ENCODE peak calls at places on chromosomes 12 and 14, in five cellular contexts. One of them, this sample, is unnamed.

GRCh38 chr12:6867407-6868210 is at the start of gene TPI1:
- DNase-seq in lower leg skin: no peak
- DNase-seq in epithelial cell of esophagus: peak
- DNase-seq in AG09309: no peak
- DNase-seq in foreskin fibroblast: peak
- DNase-seq in this sample: no peak

GRCh38 chr14:31897581-31898186 is 179.4 kb upstream of the ARHGAP5 start:
- DNase-seq in epithelial cell of esophagus: no peak
- DNase-seq in AG09309: no peak
- DNase-seq in lower leg skin: no peak
- DNase-seq in foreskin fibroblast: peak
- DNase-seq in this sample: no peak

GRCh38 chr12:89461649-89462612 is 62.7 kb downstream of the GALNT4 start:
- DNase-seq in lower leg skin: no peak
- DNase-seq in foreskin fibroblast: peak
- DNase-seq in epithelial cell of esophagus: peak
- DNase-seq in AG09309: peak
- DNase-seq in this sample: no peak

GRCh38 chr14:67436006-67436866 is 24.3 kb upstream of the PLEK2 start:
- DNase-seq in epithelial cell of esophagus: no peak
- DNase-seq in foreskin fibroblast: no peak
- DNase-seq in AG09309: no peak
- DNase-seq in lower leg skin: no peak
- DNase-seq in this sample: no peak

GRCh38 chr14:50542941-50543418 is 10.6 kb upstream of the MAP4K5 start:
- DNase-seq in lower leg skin: peak
- DNase-seq in epithelial cell of esophagus: peak
- DNase-seq in foreskin fibroblast: peak
- DNase-seq in AG09309: no peak
- DNase-seq in this sample: no peak

GRCh38 chr12:107906719-107907118 is 132.2 kb downstream of the ASCL4 start:
- DNase-seq in AG09309: no peak
- DNase-seq in lower leg skin: no peak
- DNase-seq in foreskin fibroblast: no peak
- DNase-seq in epithelial cell of esophagus: no peak
- DNase-seq in this sample: no peak

GRCh38 chr14:36856095-36856878 is 194.6 kb downstream of the PAX9 start:
- DNase-seq in lower leg skin: no peak
- DNase-seq in AG09309: no peak
- DNase-seq in epithelial cell of esophagus: peak
- DNase-seq in foreskin fibroblast: peak
- DNase-seq in this sample: no peak

GRCh38 chr14:76432967-76433752 is 57.2 kb downstream of the ESRRB start:
- DNase-seq in foreskin fibroblast: no peak
- DNase-seq in lower leg skin: no peak
- DNase-seq in AG09309: no peak
- DNase-seq in epithelial cell of esophagus: no peak
- DNase-seq in this sample: no peak

GRCh38 chr14:68401320-68401719 is 391.5 kb downstream of the ZFP36L1 start:
- DNase-seq in AG09309: no peak
- DNase-seq in epithelial cell of esophagus: peak
- DNase-seq in lower leg skin: no peak
- DNase-seq in foreskin fibroblast: no peak
- DNase-seq in this sample: peak

GRCh38 chr12:10075451-10075850 is 23.3 kb downstream of the CLEC1A start:
- DNase-seq in epithelial cell of esophagus: no peak
- DNase-seq in lower leg skin: no peak
- DNase-seq in foreskin fibroblast: no peak
- DNase-seq in AG09309: no peak
- DNase-seq in this sample: no peak

GRCh38 chr14:50668008-50668851 is at the start of gene SAV1:
- DNase-seq in foreskin fibroblast: peak
- DNase-seq in AG09309: peak
- DNase-seq in epithelial cell of esophagus: peak
- DNase-seq in lower leg skin: peak
- DNase-seq in this sample: peak

GRCh38 chr14:59482471-59483331 is 1.5 kb downstream of the L3HYPDH start:
- DNase-seq in lower leg skin: no peak
- DNase-seq in epithelial cell of esophagus: peak
- DNase-seq in foreskin fibroblast: peak
- DNase-seq in AG09309: peak
- DNase-seq in this sample: peak

GRCh38 chr12:78584695-78585094 is 279.9 kb upstream of the SYT1 start:
- DNase-seq in lower leg skin: no peak
- DNase-seq in foreskin fibroblast: peak
- DNase-seq in epithelial cell of esophagus: peak
- DNase-seq in AG09309: no peak
- DNase-seq in this sample: no peak

GRCh38 chr14:103803661-103804060 is 43.7 kb downstream of the PPP1R13B start:
- DNase-seq in foreskin fibroblast: peak
- DNase-seq in AG09309: peak
- DNase-seq in epithelial cell of esophagus: peak
- DNase-seq in lower leg skin: no peak
- DNase-seq in this sample: peak

GRCh38 chr14:74531467-74531866 is 37.9 kb downstream of the ISCA2 start:
- DNase-seq in foreskin fibroblast: peak
- DNase-seq in AG09309: no peak
- DNase-seq in lower leg skin: no peak
- DNase-seq in epithelial cell of esophagus: peak
- DNase-seq in this sample: no peak

GRCh38 chr14:58362798-58363412 is 32.8 kb upstream of the TOMM20L start:
- DNase-seq in lower leg skin: no peak
- DNase-seq in epithelial cell of esophagus: peak
- DNase-seq in AG09309: no peak
- DNase-seq in foreskin fibroblast: peak
- DNase-seq in this sample: no peak

GRCh38 chr14:95275507-95275906 is 44.2 kb downstream of the CLMN start:
- DNase-seq in epithelial cell of esophagus: no peak
- DNase-seq in AG09309: no peak
- DNase-seq in foreskin fibroblast: no peak
- DNase-seq in lower leg skin: no peak
- DNase-seq in this sample: no peak

GRCh38 chr14:30874120-30874998 is at the start of gene COCH:
- DNase-seq in foreskin fibroblast: peak
- DNase-seq in lower leg skin: no peak
- DNase-seq in AG09309: no peak
- DNase-seq in epithelial cell of esophagus: no peak
- DNase-seq in this sample: no peak

GRCh38 chr14:51258788-51259187 is 18.7 kb downstream of the TMX1 start:
- DNase-seq in foreskin fibroblast: no peak
- DNase-seq in lower leg skin: no peak
- DNase-seq in AG09309: no peak
- DNase-seq in epithelial cell of esophagus: no peak
- DNase-seq in this sample: no peak

GRCh38 chr14:36442824-36443241 is 77.2 kb downstream of the NKX2-1 start:
- DNase-seq in epithelial cell of esophagus: no peak
- DNase-seq in AG09309: no peak
- DNase-seq in foreskin fibroblast: no peak
- DNase-seq in lower leg skin: no peak
- DNase-seq in this sample: no peak

GRCh38 chr12:53094394-53094787 is 3.1 kb upstream of the IGFBP6 start:
- DNase-seq in epithelial cell of esophagus: no peak
- DNase-seq in lower leg skin: no peak
- DNase-seq in AG09309: no peak
- DNase-seq in foreskin fibroblast: no peak
- DNase-seq in this sample: no peak

GRCh38 chr12:128069359-128069997 is 197.5 kb upstream of the TMEM132C start:
- DNase-seq in AG09309: peak
- DNase-seq in lower leg skin: no peak
- DNase-seq in epithelial cell of esophagus: peak
- DNase-seq in foreskin fibroblast: peak
- DNase-seq in this sample: peak

GRCh38 chr12:16110596-16110995 is 166.9 kb downstream of the SLC15A5 start:
- DNase-seq in AG09309: no peak
- DNase-seq in lower leg skin: no peak
- DNase-seq in epithelial cell of esophagus: no peak
- DNase-seq in foreskin fibroblast: no peak
- DNase-seq in this sample: no peak

GRCh38 chr14:68977741-68978549 is 1.2 kb downstream of the ACTN1 start:
- DNase-seq in epithelial cell of esophagus: peak
- DNase-seq in lower leg skin: peak
- DNase-seq in AG09309: peak
- DNase-seq in foreskin fibroblast: peak
- DNase-seq in this sample: peak

GRCh38 chr12:7411343-7411742 is 32.6 kb downstream of the CD163L1 start:
- DNase-seq in epithelial cell of esophagus: no peak
- DNase-seq in lower leg skin: no peak
- DNase-seq in AG09309: no peak
- DNase-seq in foreskin fibroblast: no peak
- DNase-seq in this sample: no peak

GRCh38 chr12:40144023-40144422 is 38.1 kb upstream of the SLC2A13 start:
- DNase-seq in lower leg skin: no peak
- DNase-seq in foreskin fibroblast: no peak
- DNase-seq in AG09309: no peak
- DNase-seq in epithelial cell of esophagus: no peak
- DNase-seq in this sample: no peak

GRCh38 chr12:128747441-128747840 is 76.3 kb downstream of the SLC15A4 start:
- DNase-seq in lower leg skin: no peak
- DNase-seq in AG09309: no peak
- DNase-seq in epithelial cell of esophagus: no peak
- DNase-seq in foreskin fibroblast: no peak
- DNase-seq in this sample: no peak

GRCh38 chr14:85762523-85762922 is 232.6 kb downstream of the FLRT2 start:
- DNase-seq in lower leg skin: no peak
- DNase-seq in epithelial cell of esophagus: no peak
- DNase-seq in foreskin fibroblast: peak
- DNase-seq in AG09309: no peak
- DNase-seq in this sample: no peak

GRCh38 chr14:58836303-58836702 is 198.5 kb downstream of the DACT1 start:
- DNase-seq in lower leg skin: no peak
- DNase-seq in foreskin fibroblast: no peak
- DNase-seq in AG09309: no peak
- DNase-seq in epithelial cell of esophagus: no peak
- DNase-seq in this sample: no peak

GRCh38 chr14:102323102-102323501 is 3.6 kb downstream of the ZNF839 start:
- DNase-seq in epithelial cell of esophagus: peak
- DNase-seq in lower leg skin: peak
- DNase-seq in foreskin fibroblast: peak
- DNase-seq in AG09309: peak
- DNase-seq in this sample: peak
- TF ChIP-seq CTCF in epithelial cell of esophagus: peak
- TF ChIP-seq CTCF in lower leg skin: no peak
- TF ChIP-seq CTCF in foreskin fibroblast: peak
- TF ChIP-seq CTCF in AG09309: peak
- TF ChIP-seq CTCF in this sample: peak

GRCh38 chr14:33932526-33933292 is 18.2 kb downstream of the EGLN3 start:
- DNase-seq in AG09309: no peak
- DNase-seq in lower leg skin: no peak
- DNase-seq in epithelial cell of esophagus: no peak
- DNase-seq in foreskin fibroblast: no peak
- DNase-seq in this sample: no peak

GRCh38 chr14:33931439-33931838 is 19.4 kb downstream of the EGLN3 start:
- DNase-seq in epithelial cell of esophagus: peak
- DNase-seq in lower leg skin: no peak
- DNase-seq in foreskin fibroblast: no peak
- DNase-seq in AG09309: no peak
- DNase-seq in this sample: no peak

GRCh38 chr14:33930464-33930863 is 20.4 kb downstream of the EGLN3 start:
- DNase-seq in foreskin fibroblast: no peak
- DNase-seq in epithelial cell of esophagus: no peak
- DNase-seq in AG09309: no peak
- DNase-seq in lower leg skin: no peak
- DNase-seq in this sample: no peak

GRCh38 chr14:33933386-33933934 is 17.4 kb downstream of the EGLN3 start:
- DNase-seq in AG09309: no peak
- DNase-seq in epithelial cell of esophagus: no peak
- DNase-seq in lower leg skin: no peak
- DNase-seq in foreskin fibroblast: no peak
- DNase-seq in this sample: no peak

GRCh38 chr14:33932033-33932432 is 18.8 kb downstream of the EGLN3 start:
- DNase-seq in foreskin fibroblast: no peak
- DNase-seq in AG09309: no peak
- DNase-seq in epithelial cell of esophagus: no peak
- DNase-seq in lower leg skin: no peak
- DNase-seq in this sample: no peak
- H3K4me3 ChIP-seq in foreskin fibroblast: no peak
- H3K4me3 ChIP-seq in AG09309: no peak
- H3K4me3 ChIP-seq in epithelial cell of esophagus: no peak
- H3K4me3 ChIP-seq in lower leg skin: no peak
- H3K4me3 ChIP-seq in this sample: no peak

GRCh38 chr12:63844391-63845341 is at the start of gene SRGAP1:
- DNase-seq in AG09309: peak
- DNase-seq in lower leg skin: peak
- DNase-seq in epithelial cell of esophagus: peak
- DNase-seq in foreskin fibroblast: peak
- DNase-seq in this sample: no peak
- TF ChIP-seq CTCF in AG09309: peak
- TF ChIP-seq CTCF in lower leg skin: no peak
- TF ChIP-seq CTCF in epithelial cell of esophagus: no peak
- TF ChIP-seq CTCF in foreskin fibroblast: peak
- TF ChIP-seq CTCF in this sample: peak

DNA sequence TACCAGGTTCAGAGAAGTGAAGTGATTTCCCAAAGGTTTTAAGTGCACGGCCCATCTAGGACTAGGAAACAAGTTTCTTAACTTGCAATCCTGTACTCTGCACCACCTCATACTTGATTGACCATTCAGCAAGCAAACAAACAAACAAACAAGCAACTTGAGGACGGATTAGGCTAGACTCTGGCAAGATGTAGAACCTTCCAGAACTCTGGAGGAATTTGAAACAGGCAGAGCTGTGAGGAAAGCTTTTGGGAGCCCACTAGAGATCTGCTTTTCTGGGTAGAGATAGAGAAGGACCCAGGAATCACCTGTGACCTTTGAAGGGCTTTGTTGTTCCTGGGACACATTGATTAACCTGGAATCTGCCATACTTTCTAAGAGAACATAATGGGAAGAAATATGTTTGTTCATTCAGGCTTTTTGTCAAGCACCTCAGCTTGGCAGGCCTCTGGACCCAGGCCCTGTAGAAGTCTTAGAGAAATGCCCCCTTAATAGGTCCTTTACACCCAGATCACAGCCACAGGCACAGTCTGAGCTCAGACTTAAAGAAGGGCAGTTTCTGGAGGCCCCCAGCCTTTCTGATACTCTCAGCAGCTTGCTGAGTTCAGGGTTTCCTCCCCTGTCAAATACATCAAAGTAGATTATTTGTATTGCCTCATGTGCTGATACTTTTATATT is 834 bp upstream of the SENP1 start:
- DNase-seq in foreskin fibroblast: no peak
- DNase-seq in AG09309: no peak
- DNase-seq in lower leg skin: no peak
- DNase-seq in epithelial cell of esophagus: no peak
- DNase-seq in this sample: no peak
- H3K4me3 ChIP-seq in foreskin fibroblast: peak
- H3K4me3 ChIP-seq in AG09309: peak
- H3K4me3 ChIP-seq in lower leg skin: no peak
- H3K4me3 ChIP-seq in epithelial cell of esophagus: peak
- H3K4me3 ChIP-seq in this sample: peak